ENCODE peak calls at places on chromosomes 6 and 20, in nine cellular contexts. H is amniotic stem cell; Z is stimulated activated CD4-positive, alpha-beta T cell treated with anti-CD3 and anti-CD28 coated beads, Interleukin-1b, Interleukin-23, amount 100 ng/mL, for 4 hours; T is hepatic stellate cell; E is NCI-H345; P is stimulated activated naive CD4-positive, alpha-beta T cell; O is stomach; N is activated naive CD8-positive, alpha-beta T cell treated with anti-CD3 and anti-CD28 coated beads, Interleukin-2, amount 50 U/mL, for 24 hours; V is fibroblast of pulmonary artery. J is an unnamed sample.
A peak's percentile ranks its signal among the peaks of the same experiment; 100 is the strongest.

GRCh38 chr20:6123650-6124014 is 802 bp upstream of the FERMT1 start:
- DNase-seq in H (no peak), Z (no peak), T (no peak), E (no peak), P (no peak), O (no peak), N (no peak), V (no peak), J (no peak)

GRCh38 chr20:49368596-49368995 is 90.7 kb upstream of the ZNFX1 start:
- DNase-seq in H (no peak), Z (no peak), T (no peak), E (no peak), P (no peak), O (no peak), N (no peak), V (no peak), J (no peak)

GRCh38 chr6:56714982-56715456 is 72.3 kb upstream of the DST start:
- DNase-seq in H (peak; percentile 64), Z (no peak), T (peak; percentile 57), E (no peak), P (no peak), O (no peak), N (no peak), V (peak; percentile 71), J (no peak)

GRCh38 chr20:51128198-51128597 is 105.3 kb upstream of the KCNG1 start:
- DNase-seq in H (peak; percentile 61), Z (no peak), T (peak; percentile 29), E (no peak), P (no peak), O (no peak), N (peak; percentile 17), V (peak; percentile 72), J (no peak)

GRCh38 chr20:35515949-35516645 is 13.4 kb downstream of the C20orf173 start:
- DNase-seq in H (peak; percentile 48), Z (no peak), T (peak; percentile 90), E (no peak), P (no peak), O (peak; percentile 36), N (no peak), V (peak; percentile 70), J (no peak)

GRCh38 chr6:158109744-158110143 is 58.3 kb downstream of the SERAC1 start:
- DNase-seq in H (no peak), Z (no peak), T (no peak), E (no peak), P (no peak), O (no peak), N (no peak), V (peak; percentile 12), J (no peak)

GRCh38 chr6:89508755-89509563 is 76.0 kb downstream of the ANKRD6 start:
- DNase-seq in H (no peak), Z (no peak), T (no peak), E (peak; percentile 28), P (no peak), O (peak; percentile 58), N (no peak), V (peak; percentile 8), J (peak; percentile 35)

GRCh38 chr6:162698004-162698403 is 29.6 kb downstream of the PRKN start:
- DNase-seq in H (no peak), Z (no peak), T (no peak), E (no peak), P (no peak), O (no peak), N (no peak), V (no peak), J (no peak)

GRCh38 chr20:58402827-58403226 is 13.8 kb downstream of the VAPB start:
- DNase-seq in H (no peak), Z (no peak), T (no peak), E (no peak), P (no peak), O (no peak), N (no peak), V (no peak), J (no peak)

GRCh38 chr6:166955865-166956443 is 396 bp downstream of the RNASET2 start:
- DNase-seq in H (no peak), Z (no peak), T (peak; percentile 53), E (peak; percentile 61), P (no peak), O (peak; percentile 48), N (no peak), V (no peak), J (no peak)

GRCh38 chr6:142913511-142914047 is 31.4 kb downstream of the HIVEP2 start:
- DNase-seq in H (no peak), Z (peak; percentile 50), T (no peak), E (no peak), P (peak; percentile 48), O (no peak), N (peak; percentile 68), V (no peak), J (no peak)

GRCh38 chr20:14700641-14700965 is 363.2 kb upstream of the FLRT3 start:
- DNase-seq in H (peak; percentile 10), Z (no peak), T (no peak), E (no peak), P (no peak), O (no peak), N (no peak), V (peak; percentile 39), J (no peak)

GRCh38 chr20:2749343-2749950 is 51.0 kb downstream of the CPXM1 start:
- DNase-seq in H (no peak), Z (no peak), T (no peak), E (no peak), P (no peak), O (no peak), N (no peak), V (no peak), J (peak; percentile 27)

GRCh38 chr6:109182590-109182989 is 87.3 kb downstream of the CEP57L1 start:
- DNase-seq in H (no peak), Z (no peak), T (no peak), E (no peak), P (no peak), O (no peak), N (no peak), V (no peak), J (no peak)

GRCh38 chr6:29510202-29510601 is 22.4 kb upstream of the MAS1L start:
- DNase-seq in H (no peak), Z (no peak), T (no peak), E (no peak), P (no peak), O (no peak), N (no peak), V (no peak), J (no peak)

GRCh38 chr6:18277181-18278006 is 13.1 kb upstream of the DEK start:
- DNase-seq in H (no peak), Z (no peak), T (no peak), E (peak; percentile 51), P (no peak), O (no peak), N (no peak), V (no peak), J (no peak)

GRCh38 chr6:54970337-54970736 is 123.8 kb downstream of the FAM83B start:
- DNase-seq in H (no peak), Z (no peak), T (no peak), E (no peak), P (no peak), O (no peak), N (no peak), V (no peak), J (no peak)

GRCh38 chr6:167479967-167480653 is 155.2 kb downstream of the TTLL2 start:
- DNase-seq in H (no peak), Z (no peak), T (no peak), E (no peak), P (no peak), O (no peak), N (no peak), V (no peak), J (no peak)

GRCh38 chr20:48652961-48653705 is 174.7 kb downstream of the PREX1 start:
- DNase-seq in H (no peak), Z (no peak), T (no peak), E (no peak), P (no peak), O (no peak), N (no peak), V (no peak), J (no peak)

GRCh38 chr20:1871807-1872455 is 23.3 kb upstream of the SIRPA start:
- DNase-seq in H (no peak), Z (no peak), T (no peak), E (no peak), P (no peak), O (no peak), N (no peak), V (no peak), J (no peak)

GRCh38 chr6:37607949-37608348 is 89.7 kb downstream of the MDGA1 start:
- DNase-seq in H (no peak), Z (no peak), T (no peak), E (no peak), P (no peak), O (no peak), N (no peak), V (peak; percentile 47), J (no peak)

GRCh38 chr20:62723351-62723750 is 14.7 kb downstream of the NTSR1 start:
- DNase-seq in H (no peak), Z (no peak), T (no peak), E (no peak), P (no peak), O (peak; percentile 48), N (no peak), V (no peak), J (no peak)

GRCh38 chr6:116695398-116695797 is 14.4 kb downstream of the KPNA5 start:
- DNase-seq in H (no peak), Z (no peak), T (no peak), E (no peak), P (no peak), O (no peak), N (no peak), V (no peak), J (no peak)

GRCh38 chr6:35449287-35449881 is 2.8 kb upstream of the FANCE start:
- DNase-seq in H (peak; percentile 76), Z (no peak), T (peak; percentile 86), E (peak; percentile 78), P (peak; percentile 6), O (peak; percentile 33), N (peak; percentile 18), V (peak; percentile 78), J (no peak)

GRCh38 chr6:106631356-106631755 is 2.0 kb downstream of the QRSL1 start:
- DNase-seq in H (no peak), Z (no peak), T (no peak), E (no peak), P (no peak), O (no peak), N (no peak), V (peak; percentile 7), J (no peak)

GRCh38 chr20:43910564-43910963 is 4.1 kb upstream of the TOX2 start:
- DNase-seq in H (no peak), Z (no peak), T (no peak), E (no peak), P (no peak), O (no peak), N (no peak), V (no peak), J (no peak)

GRCh38 chr20:3461191-3461874 is 9.5 kb upstream of the ATRN start:
- DNase-seq in H (no peak), Z (no peak), T (no peak), E (no peak), P (no peak), O (no peak), N (no peak), V (peak; percentile 57), J (no peak)

GRCh38 chr6:89680150-89680549 is 41.6 kb upstream of the LYRM2 start:
- DNase-seq in H (no peak), Z (no peak), T (no peak), E (no peak), P (no peak), O (no peak), N (no peak), V (peak; percentile 4), J (no peak)

GRCh38 chr6:57173056-57173885 is 1.1 kb downstream of the BAG2 start:
- DNase-seq in H (no peak), Z (no peak), T (peak; percentile 12), E (peak; percentile 4), P (peak; percentile 3), O (no peak), N (peak; percentile 31), V (peak; percentile 43), J (no peak)

GRCh38 chr6:54515713-54516112 is 207.5 kb downstream of the TINAG start:
- DNase-seq in H (no peak), Z (no peak), T (no peak), E (no peak), P (no peak), O (no peak), N (no peak), V (no peak), J (no peak)

GRCh38 chr6:44265003-44265842 is at the start of gene NFKBIE:
- DNase-seq in H (peak; percentile 92), Z (peak; percentile 96), T (peak; percentile 96), E (peak; percentile 87), P (peak; percentile 93), O (peak; percentile 97), N (peak; percentile 97), V (peak; percentile 91), J (peak; percentile 97)